ENCODE peak calls at places on chromosomes 3 and 15, in six cellular contexts. One of them, this sample, is unnamed.

GRCh38 chr3:112671930-112672715 is 31.2 kb upstream of the CCDC80 start:
- DNase-seq in activated T-cell treated with anti-CD3 and anti-CD28 coated beads for 1 hour: no peak
- DNase-seq in A549: peak; percentile 64
- DNase-seq in HTR-8/SVneo: peak; percentile 61
- DNase-seq in head of caudate nucleus: no peak
- DNase-seq in NCI-H1436: no peak
- DNase-seq in this sample: no peak

GRCh38 chr3:115999598-115999997 is 376.3 kb downstream of the GAP43 start:
- DNase-seq in activated T-cell treated with anti-CD3 and anti-CD28 coated beads for 1 hour: no peak
- DNase-seq in A549: no peak
- DNase-seq in HTR-8/SVneo: no peak
- DNase-seq in head of caudate nucleus: no peak
- DNase-seq in NCI-H1436: no peak
- DNase-seq in this sample: no peak

GRCh38 chr15:52730163-52730562 is 51.0 kb upstream of the ATOSA start:
- DNase-seq in activated T-cell treated with anti-CD3 and anti-CD28 coated beads for 1 hour: no peak
- DNase-seq in A549: peak; percentile 35
- DNase-seq in HTR-8/SVneo: peak; percentile 11
- DNase-seq in head of caudate nucleus: no peak
- DNase-seq in NCI-H1436: no peak
- DNase-seq in this sample: peak; percentile 8

GRCh38 chr15:66253643-66254363 is at the start of gene MEGF11:
- DNase-seq in activated T-cell treated with anti-CD3 and anti-CD28 coated beads for 1 hour: no peak
- DNase-seq in A549: peak; percentile 42
- DNase-seq in HTR-8/SVneo: peak; percentile 21
- DNase-seq in head of caudate nucleus: peak; percentile 47
- DNase-seq in NCI-H1436: peak; percentile 49
- DNase-seq in this sample: no peak

GRCh38 chr3:105177558-105177957 is 189.2 kb upstream of the ALCAM start:
- DNase-seq in activated T-cell treated with anti-CD3 and anti-CD28 coated beads for 1 hour: no peak
- DNase-seq in A549: no peak
- DNase-seq in HTR-8/SVneo: no peak
- DNase-seq in head of caudate nucleus: no peak
- DNase-seq in NCI-H1436: no peak
- DNase-seq in this sample: no peak

GRCh38 chr3:144687862-144688261 is 716.2 kb downstream of the DIPK2A start:
- DNase-seq in activated T-cell treated with anti-CD3 and anti-CD28 coated beads for 1 hour: no peak
- DNase-seq in A549: peak; percentile 18
- DNase-seq in HTR-8/SVneo: no peak
- DNase-seq in head of caudate nucleus: no peak
- DNase-seq in NCI-H1436: no peak
- DNase-seq in this sample: no peak

GRCh38 chr3:151430821-151431484 is 29.9 kb downstream of the IGSF10 start:
- DNase-seq in activated T-cell treated with anti-CD3 and anti-CD28 coated beads for 1 hour: no peak
- DNase-seq in A549: no peak
- DNase-seq in HTR-8/SVneo: no peak
- DNase-seq in head of caudate nucleus: no peak
- DNase-seq in NCI-H1436: no peak
- DNase-seq in this sample: no peak

GRCh38 chr3:13518516-13519351 is 30.2 kb upstream of the FBLN2 start:
- DNase-seq in activated T-cell treated with anti-CD3 and anti-CD28 coated beads for 1 hour: no peak
- DNase-seq in A549: no peak
- DNase-seq in HTR-8/SVneo: no peak
- DNase-seq in head of caudate nucleus: peak; percentile 37
- DNase-seq in NCI-H1436: no peak
- DNase-seq in this sample: no peak

GRCh38 chr3:106729481-106729880 is 647.8 kb upstream of the CCDC54 start:
- DNase-seq in activated T-cell treated with anti-CD3 and anti-CD28 coated beads for 1 hour: no peak
- DNase-seq in A549: no peak
- DNase-seq in HTR-8/SVneo: no peak
- DNase-seq in head of caudate nucleus: no peak
- DNase-seq in NCI-H1436: no peak
- DNase-seq in this sample: no peak

GRCh38 chr15:48928877-48929538 is 34.7 kb downstream of the SHC4 start:
- DNase-seq in activated T-cell treated with anti-CD3 and anti-CD28 coated beads for 1 hour: no peak
- DNase-seq in A549: no peak
- DNase-seq in HTR-8/SVneo: no peak
- DNase-seq in head of caudate nucleus: no peak
- DNase-seq in NCI-H1436: no peak
- DNase-seq in this sample: no peak

GRCh38 chr3:29513236-29513635 is 232.4 kb downstream of the RBMS3 start:
- DNase-seq in activated T-cell treated with anti-CD3 and anti-CD28 coated beads for 1 hour: no peak
- DNase-seq in A549: no peak
- DNase-seq in HTR-8/SVneo: no peak
- DNase-seq in head of caudate nucleus: no peak
- DNase-seq in NCI-H1436: no peak
- DNase-seq in this sample: no peak

GRCh38 chr15:55588070-55588817 is at the start of gene PYGO1:
- DNase-seq in activated T-cell treated with anti-CD3 and anti-CD28 coated beads for 1 hour: no peak
- DNase-seq in A549: peak; percentile 78
- DNase-seq in HTR-8/SVneo: peak; percentile 41
- DNase-seq in head of caudate nucleus: peak; percentile 58
- DNase-seq in NCI-H1436: peak; percentile 31
- DNase-seq in this sample: no peak

GRCh38 chr15:55654541-55654940 is 66.4 kb upstream of the PYGO1 start:
- DNase-seq in activated T-cell treated with anti-CD3 and anti-CD28 coated beads for 1 hour: no peak
- DNase-seq in A549: peak; percentile 11
- DNase-seq in HTR-8/SVneo: peak; percentile 7
- DNase-seq in head of caudate nucleus: no peak
- DNase-seq in NCI-H1436: no peak
- DNase-seq in this sample: no peak

GRCh38 chr3:189513281-189514151 is 117.7 kb upstream of the TP63 start:
- DNase-seq in activated T-cell treated with anti-CD3 and anti-CD28 coated beads for 1 hour: no peak
- DNase-seq in A549: peak; percentile 76
- DNase-seq in HTR-8/SVneo: no peak
- DNase-seq in head of caudate nucleus: peak; percentile 54
- DNase-seq in NCI-H1436: no peak
- DNase-seq in this sample: no peak